ENCODE peak calls at places on chromosome 17, in six cellular contexts. E is ovary; R is psoas muscle; K is CD8-positive, alpha-beta memory T cell; C is small intestine; B is IMR-90. U is an unnamed sample.

GRCh38 chr17:35057332-35057915 is 6.1 kb downstream of the RFFL start:
- DNase-seq in E (no peak), R (no peak), K (no peak), C (no peak), B (no peak), U (no peak)

GRCh38 chr17:62911106-62911505 is 54.9 kb upstream of the TANC2 start:
- DNase-seq in E (no peak), R (no peak), K (no peak), C (no peak), B (no peak), U (no peak)

GRCh38 chr17:34465756-34466155 is 102.7 kb upstream of the CCL1 start:
- DNase-seq in E (no peak), R (no peak), K (no peak), C (no peak), B (no peak), U (no peak)

GRCh38 chr17:17073627-17074521 is 31.6 kb downstream of the MPRIP start:
- DNase-seq in E (peak; percentile 37), R (no peak), K (peak; percentile 37), C (no peak), B (peak; percentile 15), U (no peak)

GRCh38 chr17:14859521-14859920 is 405.6 kb downstream of the PMP22 start:
- DNase-seq in E (no peak), R (no peak), K (no peak), C (no peak), B (peak; percentile 39), U (no peak)

GRCh38 chr17:36837616-36838272 is 99.5 kb upstream of the LHX1 start:
- DNase-seq in E (no peak), R (no peak), K (no peak), C (no peak), B (no peak), U (no peak)

GRCh38 chr17:55806745-55807466 is 56.1 kb downstream of the PCTP start:
- DNase-seq in E (no peak), R (no peak), K (no peak), C (no peak), B (no peak), U (no peak)

GRCh38 chr17:34623856-34624766 is 44.7 kb downstream of the TMEM132E start:
- DNase-seq in E (no peak), R (no peak), K (no peak), C (peak; percentile 21), B (no peak), U (no peak)

GRCh38 chr17:1629647-1630310 is 1.1 kb upstream of the SLC43A2 start:
- DNase-seq in E (no peak), R (peak; percentile 77), K (peak; percentile 84), C (peak; percentile 66), B (peak; percentile 33), U (peak; percentile 50)

GRCh38 chr17:47905221-47905733 is 9.2 kb downstream of the SP2 start:
- DNase-seq in E (peak; percentile 81), R (peak; percentile 72), K (peak; percentile 19), C (no peak), B (peak; percentile 78), U (peak; percentile 39)

GRCh38 chr17:27552467-27552779 is 78.6 kb upstream of the LGALS9 start:
- DNase-seq in E (no peak), R (no peak), K (no peak), C (peak; percentile 42), B (peak; percentile 72), U (peak; percentile 67)

GRCh38 chr17:897970-898619 is 81.5 kb downstream of the NXN start:
- DNase-seq in E (no peak), R (no peak), K (no peak), C (no peak), B (no peak), U (no peak)

GRCh38 chr17:30476726-30477082 is 504 bp upstream of the GOSR1 start:
- DNase-seq in E (no peak), R (no peak), K (no peak), C (no peak), B (peak; percentile 7), U (peak; percentile 15)

GRCh38 chr17:62823111-62823895 is 15.2 kb upstream of the MARCHF10 start:
- DNase-seq in E (no peak), R (no peak), K (no peak), C (no peak), B (no peak), U (no peak)

GRCh38 chr17:27741361-27741861 is 58.9 kb downstream of the NOS2 start:
- DNase-seq in E (no peak), R (no peak), K (no peak), C (no peak), B (peak; percentile 10), U (no peak)

GRCh38 chr17:40775945-40776344 is 3.9 kb upstream of the KRT26 start:
- DNase-seq in E (no peak), R (no peak), K (no peak), C (no peak), B (no peak), U (no peak)

GRCh38 chr17:15233022-15233805 is 31.9 kb downstream of the PMP22 start:
- DNase-seq in E (no peak), R (no peak), K (no peak), C (peak; percentile 52), B (peak; percentile 75), U (no peak)

GRCh38 chr17:77271421-77271820 is 130.7 kb downstream of the SEC14L1 start:
- DNase-seq in E (no peak), R (no peak), K (no peak), C (no peak), B (no peak), U (no peak)

GRCh38 chr17:82449883-82450356 is 632 bp downstream of the CYBC1 start:
- DNase-seq in E (no peak), R (no peak), K (no peak), C (no peak), B (no peak), U (no peak)

GRCh38 chr17:2011421-2012371 is 13.4 kb downstream of the RTN4RL1 start:
- DNase-seq in E (no peak), R (peak; percentile 53), K (no peak), C (no peak), B (no peak), U (no peak)

GRCh38 chr17:81839301-81839700 is 4.5 kb upstream of the PPP1R27 start:
- DNase-seq in E (no peak), R (no peak), K (no peak), C (no peak), B (no peak), U (no peak)

GRCh38 chr17:22270381-22270780 is 578.1 kb downstream of the KCNJ18 start:
- DNase-seq in E (no peak), R (no peak), K (no peak), C (no peak), B (no peak), U (no peak)

GRCh38 chr17:22268912-22269220 is 576.5 kb downstream of the KCNJ18 start:
- DNase-seq in E (no peak), R (no peak), K (no peak), C (no peak), B (no peak), U (no peak)

GRCh38 chr17:22272363-22273146 is 580.2 kb downstream of the KCNJ18 start:
- DNase-seq in E (no peak), R (no peak), K (no peak), C (no peak), B (no peak), U (no peak)

GRCh38 chr17:22277595-22277994 is 585.3 kb downstream of the KCNJ18 start:
- DNase-seq in E (no peak), R (no peak), K (no peak), C (no peak), B (no peak), U (no peak)

DNA sequence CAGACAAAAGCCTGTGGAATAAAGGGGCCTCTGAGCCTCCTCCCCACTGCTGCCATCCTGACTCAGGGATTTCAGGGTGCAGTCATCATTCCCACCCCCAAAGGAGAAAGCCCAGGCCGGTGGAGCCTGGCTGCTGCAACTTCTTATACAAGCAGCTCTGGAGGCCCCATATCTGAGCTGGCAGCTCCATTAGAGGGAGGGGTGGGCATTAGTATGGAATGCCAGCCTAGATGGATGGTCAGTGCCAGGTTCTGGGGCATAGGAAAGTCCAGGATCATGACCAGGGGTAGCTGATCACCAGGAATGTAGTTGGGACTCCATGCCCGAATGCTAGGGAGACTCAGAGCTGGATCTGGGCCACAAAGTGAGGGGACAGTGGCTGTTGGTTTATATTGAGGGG is 581.0 kb downstream of the KCNJ18 start:
- DNase-seq in E (peak; percentile 11), R (no peak), K (no peak), C (no peak), B (no peak), U (no peak)
- H3K9me3 ChIP-seq in E (no peaks in the 10 kb centered on the region), R (no peaks in the 10 kb centered on the region), K (no peaks in the 10 kb centered on the region), C (no peaks in the 10 kb centered on the region), B (peaks cover 32% of the 10 kb centered on the region), U (no peaks in the 10 kb centered on the region)

DNA sequence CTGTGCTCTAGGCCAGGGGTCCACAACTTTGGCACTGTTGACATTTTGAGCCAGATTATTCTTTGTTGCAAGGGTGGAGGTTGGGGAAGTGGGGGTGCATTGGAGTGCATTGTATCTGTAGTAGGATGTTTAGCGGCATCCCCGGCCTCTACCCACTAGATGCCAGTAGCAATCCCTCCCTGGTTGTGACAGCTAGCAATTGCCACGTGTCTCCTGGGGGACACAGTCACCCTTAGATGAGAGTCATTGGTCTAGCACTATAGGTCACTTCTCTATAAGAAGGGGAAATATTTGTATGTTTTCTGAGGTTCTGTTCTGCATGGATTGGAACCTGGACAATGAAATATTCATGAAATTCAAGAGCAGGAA is 32.4 kb downstream of the MSI2 start:
- DNase-seq in E (no peak), R (no peak), K (no peak), C (no peak), B (no peak), U (no peak)
- H3K27ac ChIP-seq in E (peak overlapping the region; percentile 25), R (peak overlapping the region; percentile 91), K (no peak overlapping the region), C (no peak overlapping the region), B (no peak overlapping the region), U (no peak overlapping the region)

DNA sequence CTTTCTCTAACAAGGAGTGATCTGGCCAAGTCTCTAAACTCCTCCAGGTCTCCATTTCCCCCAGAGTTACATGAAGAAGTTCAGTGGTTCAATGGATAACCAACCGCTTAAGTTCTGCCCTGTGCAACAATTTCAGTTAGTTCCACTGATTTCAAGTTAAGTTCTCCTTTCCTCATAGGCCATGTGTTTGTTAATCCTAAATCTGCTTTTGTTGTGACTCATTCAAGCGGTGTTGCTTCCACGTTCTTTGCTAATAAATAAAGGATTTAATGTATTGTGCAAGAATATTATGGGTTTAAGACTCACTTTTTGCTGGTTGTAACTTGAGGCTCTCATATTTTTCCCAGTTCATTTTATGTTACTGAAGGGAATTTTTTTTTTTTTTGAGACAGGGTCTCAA is 36.3 kb downstream of the GNA13 start:
- DNase-seq in E (no peak), R (no peak), K (no peak), C (no peak), B (peak; percentile 91), U (no peak)
- H3K4me1 ChIP-seq in E (peaks cover 19% of the 10 kb centered on the region), R (peaks cover 80% of the 10 kb centered on the region), K (peaks cover 40% of the 10 kb centered on the region), C (peaks cover 6% of the 10 kb centered on the region), B (peaks cover 24% of the 10 kb centered on the region), U (peaks cover 8% of the 10 kb centered on the region)

GRCh38 chr17:19979917-19980770 is 2.5 kb upstream of the AKAP10 start:
- DNase-seq in E (peak; percentile 74), R (peak; percentile 55), K (no peak), C (no peak), B (no peak), U (no peak)

GRCh38 chr17:19975601-19976000 is 2.0 kb downstream of the AKAP10 start:
- DNase-seq in E (no peak), R (no peak), K (no peak), C (no peak), B (no peak), U (no peak)

GRCh38 chr17:19977360-19978205 is at the start of gene AKAP10:
- DNase-seq in E (peak; percentile 96), R (peak; percentile 94), K (peak; percentile 93), C (peak; percentile 90), B (peak; percentile 73), U (peak; percentile 93)

GRCh38 chr17:19978803-19979202 is 1.2 kb upstream of the AKAP10 start:
- DNase-seq in E (no peak), R (no peak), K (no peak), C (no peak), B (no peak), U (no peak)

GRCh38 chr17:19978206-19978802 is 676 bp upstream of the AKAP10 start:
- DNase-seq in E (no peak), R (peak; percentile 21), K (no peak), C (no peak), B (no peak), U (no peak)
- H3K9me3 ChIP-seq in E (no peaks in the 10 kb centered on the region), R (no peaks in the 10 kb centered on the region), K (no peaks in the 10 kb centered on the region), C (no peaks in the 10 kb centered on the region), B (no peaks in the 10 kb centered on the region), U (no peaks in the 10 kb centered on the region)